ENCODE peak calls at places on chromosome 18, in seven cellular contexts. K, X, R, N, S, T and L are unnamed samples.

GRCh38 chr18:33440011-33440383 is 524 bp downstream of the CCDC178 start:
- DNase-seq in K (no peak), X (peak; percentile 18), R (no peak), N (peak; percentile 40), S (no peak), T (peak; percentile 11), L (peak; percentile 19)

GRCh38 chr18:3826021-3826420 is 376.0 kb downstream of the TGIF1 start:
- DNase-seq in K (no peak), X (no peak), R (no peak), N (no peak), S (no peak), T (no peak), L (no peak)

GRCh38 chr18:6885992-6886823 is 156.7 kb downstream of the ARHGAP28 start:
- DNase-seq in K (no peak), X (peak; percentile 37), R (peak; percentile 43), N (no peak), S (peak; percentile 42), T (peak; percentile 18), L (no peak)

GRCh38 chr18:7590800-7591560 is 23.9 kb downstream of the PTPRM start:
- DNase-seq in K (no peak), X (no peak), R (peak; percentile 21), N (no peak), S (no peak), T (no peak), L (no peak)

GRCh38 chr18:42706618-42707017 is 408.9 kb downstream of the RIT2 start:
- DNase-seq in K (no peak), X (no peak), R (no peak), N (peak; percentile 16), S (peak; percentile 67), T (no peak), L (no peak)

GRCh38 chr18:48832961-48833700 is 117.6 kb downstream of the SMAD7 start:
- DNase-seq in K (no peak), X (peak; percentile 21), R (peak; percentile 72), N (no peak), S (peak; percentile 69), T (peak; percentile 16), L (peak; percentile 81)

GRCh38 chr18:79930020-79930642 is 21.3 kb downstream of the SLC66A2 start:
- DNase-seq in K (no peak), X (no peak), R (no peak), N (no peak), S (no peak), T (no peak), L (no peak)

GRCh38 chr18:59148192-59148591 is 8.5 kb downstream of the SEC11C start:
- DNase-seq in K (no peak), X (no peak), R (no peak), N (no peak), S (no peak), T (peak; percentile 60), L (no peak)

GRCh38 chr18:46071894-46072867 is at the start of gene PSTPIP2:
- DNase-seq in K (peak; percentile 57), X (peak; percentile 58), R (peak; percentile 44), N (peak; percentile 40), S (no peak), T (peak; percentile 65), L (no peak)

GRCh38 chr18:26579941-26580618 is 31.7 kb upstream of the KCTD1 start:
- DNase-seq in K (no peak), X (no peak), R (no peak), N (no peak), S (no peak), T (no peak), L (no peak)

GRCh38 chr18:24051256-24051947 is 36.8 kb downstream of the TTC39C start:
- DNase-seq in K (no peak), X (no peak), R (peak; percentile 10), N (no peak), S (no peak), T (no peak), L (no peak)

GRCh38 chr18:48780151-48781001 is 170.4 kb downstream of the SMAD7 start:
- DNase-seq in K (no peak), X (peak; percentile 41), R (no peak), N (no peak), S (no peak), T (no peak), L (no peak)

GRCh38 chr18:28657836-28658410 is 481.0 kb upstream of the CDH2 start:
- DNase-seq in K (no peak), X (no peak), R (peak; percentile 44), N (no peak), S (no peak), T (no peak), L (peak; percentile 26)

GRCh38 chr18:46628206-46628605 is 28.8 kb downstream of the LOXHD1 start:
- DNase-seq in K (no peak), X (no peak), R (no peak), N (no peak), S (no peak), T (no peak), L (no peak)

GRCh38 chr18:22490429-22490846 is 72.7 kb upstream of the CTAGE1 start:
- DNase-seq in K (no peak), X (no peak), R (no peak), N (no peak), S (no peak), T (no peak), L (no peak)

GRCh38 chr18:57743008-57743407 is 60.1 kb downstream of the ATP8B1 start:
- DNase-seq in K (no peak), X (no peak), R (peak; percentile 80), N (no peak), S (no peak), T (no peak), L (peak; percentile 72)

GRCh38 chr18:35024196-35024595 is 17.0 kb upstream of the MAPRE2 start:
- DNase-seq in K (no peak), X (no peak), R (no peak), N (no peak), S (no peak), T (no peak), L (no peak)

GRCh38 chr18:29737190-29737589 is 1305.4 kb downstream of the DSC3 start:
- DNase-seq in K (no peak), X (no peak), R (no peak), N (no peak), S (no peak), T (no peak), L (no peak)

GRCh38 chr18:9053814-9054213 is 48.7 kb upstream of the NDUFV2 start:
- DNase-seq in K (no peak), X (no peak), R (no peak), N (no peak), S (no peak), T (no peak), L (no peak)

GRCh38 chr18:9055626-9056025 is 46.9 kb upstream of the NDUFV2 start:
- DNase-seq in K (no peak), X (no peak), R (no peak), N (no peak), S (no peak), T (no peak), L (no peak)

GRCh38 chr18:9057646-9058045 is 44.9 kb upstream of the NDUFV2 start:
- DNase-seq in K (no peak), X (no peak), R (no peak), N (no peak), S (no peak), T (no peak), L (no peak)

GRCh38 chr18:9058426-9058825 is 44.1 kb upstream of the NDUFV2 start:
- DNase-seq in K (no peak), X (no peak), R (no peak), N (no peak), S (no peak), T (no peak), L (no peak)

GRCh38 chr18:9055185-9055584 is 47.3 kb upstream of the NDUFV2 start:
- DNase-seq in K (no peak), X (no peak), R (peak; percentile 76), N (no peak), S (peak; percentile 69), T (no peak), L (peak; percentile 55)
- TF ChIP-seq CTCF in K (no peak), X (no peak), R (peak; percentile 70), N (no peak), S (no peak), T (no peak), L (no peak)

DNA sequence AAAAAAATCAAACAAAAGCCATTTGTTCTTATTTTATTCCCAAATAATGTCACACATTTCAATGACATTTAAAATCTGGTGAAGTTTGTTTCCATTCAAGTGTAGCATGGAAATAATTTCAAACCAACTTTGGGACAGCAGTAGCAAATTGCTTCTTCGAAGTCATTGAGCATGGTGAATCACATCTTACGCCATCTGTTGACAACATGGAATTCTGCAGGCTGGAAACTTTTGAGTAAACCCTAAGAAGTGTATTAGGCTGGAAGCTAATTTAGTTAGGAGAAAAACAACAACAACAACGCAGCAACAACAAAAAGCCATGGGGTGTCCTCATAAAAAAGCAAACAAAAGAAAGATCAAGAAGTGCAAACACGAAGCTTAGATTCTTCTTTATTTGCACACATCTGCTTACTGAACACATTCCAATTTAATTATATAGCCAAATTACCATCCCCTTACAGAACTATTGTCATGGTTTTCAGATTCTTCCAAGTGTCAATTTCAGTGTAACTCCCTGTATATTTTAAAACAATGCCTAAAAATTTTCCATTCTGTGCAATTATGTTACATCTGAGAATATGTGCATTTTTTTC is 659.0 kb upstream of the CDH7 start:
- DNase-seq in K (no peak), X (no peak), R (no peak), N (no peak), S (peak; percentile 34), T (no peak), L (peak; percentile 12)
- TF ChIP-seq CTCF in K (peak; percentile 21), X (no peak), R (peak; percentile 55), N (peak; percentile 56), S (peak; percentile 42), T (peak; percentile 36), L (peak; percentile 68)

GRCh38 chr18:14075196-14075595 is 57.0 kb downstream of the ZNF519 start:
- DNase-seq in K (no peak), X (no peak), R (no peak), N (no peak), S (no peak), T (no peak), L (no peak)

GRCh38 chr18:14074187-14074586 is 58.0 kb downstream of the ZNF519 start:
- DNase-seq in K (no peak), X (no peak), R (no peak), N (no peak), S (peak; percentile 6), T (no peak), L (no peak)
- TF ChIP-seq CTCF in K (no peak), X (no peak), R (peak; percentile 40), N (no peak), S (peak; percentile 26), T (no peak), L (peak; percentile 15)

DNA sequence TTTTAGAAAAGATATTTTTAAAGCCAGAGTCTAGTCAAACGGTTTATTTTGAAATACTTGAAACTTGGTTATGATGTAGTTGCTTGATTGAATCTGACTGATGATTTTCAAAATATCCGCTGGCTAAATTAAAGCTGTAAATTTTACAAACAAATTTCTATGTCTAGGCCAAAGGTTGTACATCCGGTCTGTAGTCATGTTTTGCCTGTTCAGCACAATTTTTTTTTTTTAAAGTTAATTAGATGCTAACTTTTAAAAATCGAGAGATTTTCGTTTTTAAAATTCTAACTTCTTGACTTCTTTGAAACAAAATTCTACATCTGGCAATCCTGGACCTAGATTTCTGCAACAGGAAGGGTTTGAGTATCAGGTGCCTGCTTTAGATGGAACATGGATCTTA is 412.4 kb downstream of the TXNL1 start:
- DNase-seq in K (no peak), X (no peak), R (no peak), N (no peak), S (no peak), T (no peak), L (no peak)
- TF ChIP-seq CTCF in K (no peak), X (no peak), R (no peak), N (no peak), S (no peak), T (no peak), L (no peak)